ENCODE peak calls at places on chromosome 11, in ten cellular contexts. M, R, N, U, F, C, I, Y, W and O are unnamed samples. For H3K4me1, the result is how much of the 10 kb centered on the place peaks cover.

GRCh38 chr11:112377946-112378345 is 117.3 kb upstream of the PLET1 start:
- DNase-seq in F (no peak), W (no peak), U (no peak), M (no peak), R (no peak), C (no peak), I (no peak), Y (no peak), N (no peak), O (no peak)

GRCh38 chr11:22340803-22341581 is 2.8 kb downstream of the SLC17A6 start:
- DNase-seq in M (peak), R (no peak), C (peak), I (no peak), Y (no peak), W (no peak), F (no peak), N (no peak), U (no peak), O (no peak)

GRCh38 chr11:3010004-3010403 is 17.9 kb upstream of the NAP1L4 start:
- DNase-seq in W (no peak), Y (no peak), M (no peak), F (no peak), N (no peak), U (peak), C (no peak), I (no peak), R (no peak), O (no peak)

GRCh38 chr11:69811431-69811830 is 7.8 kb downstream of the FGF3 start:
- DNase-seq in R (no peak), W (no peak), Y (no peak), I (no peak), C (no peak), F (no peak), N (no peak), M (no peak), U (no peak), O (no peak)

GRCh38 chr11:11409916-11410315 is 56.9 kb upstream of the CSNK2A3 start:
- DNase-seq in M (no peak), I (no peak), F (peak), W (no peak), Y (no peak), U (no peak), N (no peak), C (no peak), R (no peak), O (no peak)

GRCh38 chr11:47243454-47243853 is 5.2 kb downstream of the ACP2 start:
- DNase-seq in C (no peak), W (no peak), F (no peak), I (peak), Y (no peak), N (no peak), U (no peak), R (no peak), M (no peak), O (no peak)

GRCh38 chr11:2384723-2385041 is 7.6 kb downstream of the CD81 start:
- DNase-seq in M (no peak), N (peak), F (no peak), U (no peak), R (no peak), Y (no peak), I (no peak), W (no peak), C (no peak), O (no peak)

GRCh38 chr11:117986981-117987495 is 844 bp downstream of the IL10RA start:
- DNase-seq in U (no peak), N (no peak), C (no peak), I (no peak), Y (no peak), M (no peak), R (no peak), W (no peak), F (no peak), O (no peak)

GRCh38 chr11:60951611-60951908 is 416 bp downstream of the SLC15A3 start:
- DNase-seq in R (no peak), F (no peak), Y (no peak), C (peak), N (no peak), W (no peak), I (no peak), M (peak), U (no peak), O (no peak)

GRCh38 chr11:27055065-27055682 is 14.6 kb downstream of the BBOX1 start:
- DNase-seq in W (no peak), C (no peak), I (no peak), N (no peak), R (no peak), M (no peak), F (no peak), Y (no peak), U (no peak), O (no peak)

GRCh38 chr11:132962026-132962425 is 570.3 kb downstream of the OPCML start:
- DNase-seq in R (no peak), I (no peak), M (no peak), F (no peak), Y (no peak), U (no peak), W (no peak), C (no peak), N (no peak), O (no peak)

GRCh38 chr11:17471501-17471900 is 5.1 kb downstream of the ABCC8 start:
- DNase-seq in F (no peak), I (no peak), R (no peak), C (no peak), U (no peak), W (no peak), M (no peak), N (peak), Y (no peak), O (no peak)

GRCh38 chr11:57459112-57460016 is 964 bp upstream of the RTN4RL2 start:
- DNase-seq in W (no peak), C (peak), N (no peak), U (no peak), I (no peak), F (no peak), M (peak), R (no peak), Y (no peak), O (no peak)

GRCh38 chr11:125364085-125364822 is 131.8 kb downstream of the FEZ1 start:
- DNase-seq in U (no peak), Y (no peak), I (no peak), C (no peak), M (no peak), N (no peak), W (no peak), R (no peak), F (no peak), O (no peak)

GRCh38 chr11:112273066-112273465 is 12.4 kb upstream of the PLET1 start:
- DNase-seq in C (no peak), R (no peak), F (no peak), I (no peak), U (no peak), M (no peak), N (no peak), W (no peak), Y (no peak), O (no peak)

GRCh38 chr11:81359476-81359875 is 1374.2 kb downstream of the FAM181B start:
- DNase-seq in Y (no peak), C (no peak), I (no peak), M (no peak), U (no peak), W (no peak), N (no peak), R (no peak), F (no peak), O (no peak)

GRCh38 chr11:15145151-15145550 is 30.4 kb downstream of the INSC start:
- DNase-seq in F (peak), W (no peak), R (no peak), Y (no peak), N (no peak), M (no peak), I (no peak), U (no peak), C (no peak), O (no peak)

GRCh38 chr11:113632981-113633380 is 73.1 kb downstream of the TMPRSS5 start:
- DNase-seq in C (no peak), I (no peak), U (no peak), N (no peak), F (no peak), M (no peak), W (no peak), Y (no peak), R (no peak), O (no peak)

GRCh38 chr11:2921742-2922493 is 7.3 kb downstream of the PHLDA2 start:
- DNase-seq in I (no peak), F (no peak), N (no peak), M (no peak), C (no peak), Y (no peak), R (no peak), W (no peak), U (no peak), O (no peak)

GRCh38 chr11:66728760-66729385 is at the start of gene SPTBN2:
- DNase-seq in I (no peak), U (no peak), W (no peak), N (no peak), R (no peak), M (peak), C (peak), Y (no peak), F (no peak), O (no peak)

GRCh38 chr11:2769779-2770555 is 70.2 kb upstream of the KCNQ1OT1 start:
- DNase-seq in C (no peak), Y (no peak), U (peak), M (no peak), R (peak), I (peak), F (peak), N (no peak), W (peak), O (peak)

GRCh38 chr11:72975778-72976520 is 161.7 kb downstream of the ATG16L2 start:
- DNase-seq in M (no peak), U (no peak), I (no peak), W (no peak), C (no peak), N (no peak), Y (no peak), R (no peak), F (no peak), O (no peak)

GRCh38 chr11:67071420-67072284 is 15.0 kb downstream of the RHOD start:
- DNase-seq in Y (peak), M (peak), C (peak), W (peak), R (no peak), N (peak), F (peak), U (peak), I (peak), O (no peak)

GRCh38 chr11:69240332-69241074 is 53.5 kb upstream of the MYEOV start:
- DNase-seq in N (no peak), W (no peak), U (peak), F (peak), M (peak), C (peak), R (no peak), Y (no peak), I (no peak), O (no peak)

GRCh38 chr11:34303028-34303427 is 54.8 kb downstream of the ABTB2 start:
- DNase-seq in C (no peak), W (no peak), Y (no peak), R (no peak), N (no peak), I (no peak), F (no peak), U (no peak), M (no peak), O (no peak)

GRCh38 chr11:17067417-17067816 is 10.1 kb downstream of the RPS13 start:
- DNase-seq in C (no peak), I (no peak), U (no peak), N (no peak), M (no peak), W (no peak), F (no peak), Y (no peak), R (no peak), O (no peak)

GRCh38 chr11:57640068-57640800 is 9.5 kb downstream of the YPEL4 start:
- DNase-seq in W (no peak), U (no peak), F (no peak), R (no peak), C (no peak), N (no peak), I (no peak), Y (no peak), M (no peak), O (no peak)

GRCh38 chr11:6608011-6608410 is 4.0 kb downstream of the TAF10 start:
- DNase-seq in F (peak), W (peak), M (no peak), R (no peak), C (no peak), Y (no peak), I (peak), U (no peak), N (no peak), O (no peak)

GRCh38 chr11:121334973-121335711 is 42.6 kb downstream of the SC5D start:
- DNase-seq in I (no peak), C (no peak), N (no peak), M (no peak), Y (no peak), F (no peak), W (no peak), U (no peak), R (peak), O (no peak)

GRCh38 chr11:124219126-124219525 is 21.8 kb upstream of the OR8G1 start:
- DNase-seq in C (no peak), U (no peak), N (no peak), M (no peak), I (no peak), F (no peak), W (no peak), R (no peak), Y (no peak), O (no peak)

GRCh38 chr11:124536520-124536919 is 6.9 kb downstream of the OR8B12 start:
- DNase-seq in I (no peak), R (no peak), C (peak), Y (no peak), U (no peak), W (peak), M (peak), F (no peak), N (peak), O (no peak)

GRCh38 chr11:68345776-68346728 is 33.7 kb downstream of the LRP5 start:
- DNase-seq in Y (no peak), F (no peak), N (peak), U (no peak), R (no peak), C (no peak), I (no peak), W (peak), M (no peak), O (no peak)

GRCh38 chr11:82898242-82898641 is 2.0 kb downstream of the PRCP start:
- DNase-seq in Y (no peak), C (no peak), R (no peak), I (no peak), W (no peak), M (no peak), F (no peak), N (no peak), U (no peak), O (no peak)

GRCh38 chr11:86047275-86047991 is 21.5 kb downstream of the PICALM start:
- DNase-seq in U (no peak), M (no peak), W (no peak), I (no peak), F (no peak), R (no peak), N (no peak), Y (no peak), C (no peak), O (no peak)

GRCh38 chr11:8593455-8593854 is 573 bp downstream of the STK33 start:
- DNase-seq in W (no peak), Y (no peak), F (no peak), N (no peak), U (no peak), R (no peak), C (no peak), I (no peak), M (peak), O (no peak)

GRCh38 chr11:10693509-10694071 is at the start of gene IRAG1:
- DNase-seq in U (peak), I (no peak), W (peak), C (no peak), Y (no peak), R (peak), N (peak), M (peak), F (peak), O (no peak)

GRCh38 chr11:36454991-36455611 is 55.0 kb downstream of the TRAF6 start:
- DNase-seq in N (no peak), U (no peak), C (no peak), W (peak), I (no peak), F (no peak), R (peak), Y (no peak), M (peak), O (no peak)
- H3K27ac ChIP-seq in N (peak), U (peak), C (no peak), W (peak), I (peak), F (no peak), R (peak), Y (peak), M (no peak), O (no peak)

GRCh38 chr11:65501530-65502273 is 2.9 kb downstream of the MALAT1 start:
- DNase-seq in F (no peak), N (no peak), M (no peak), C (no peak), U (no peak), Y (no peak), W (no peak), I (no peak), R (no peak), O (peak)

GRCh38 chr11:65503606-65503922 is 4.7 kb downstream of the MALAT1 start:
- DNase-seq in U (no peak), W (no peak), Y (no peak), N (no peak), F (no peak), R (no peak), M (no peak), I (no peak), C (no peak), O (no peak)

GRCh38 chr11:65502852-65503603 is 4.2 kb downstream of the MALAT1 start:
- DNase-seq in U (peak), F (no peak), Y (no peak), N (no peak), C (no peak), W (no peak), I (no peak), R (no peak), M (no peak), O (no peak)

GRCh38 chr11:65501005-65501529 is 2.2 kb downstream of the MALAT1 start:
- DNase-seq in R (no peak), U (no peak), W (no peak), N (no peak), M (no peak), C (no peak), I (no peak), Y (no peak), F (no peak), O (no peak)

GRCh38 chr11:65502274-65502851 is 3.5 kb downstream of the MALAT1 start:
- DNase-seq in R (no peak), W (no peak), N (no peak), U (no peak), Y (no peak), F (no peak), I (no peak), M (no peak), C (no peak), O (no peak)
- H3K4me1 ChIP-seq in R (under half), W (under half), N (under half), U (under half), Y (under half), F (under half), I (under half), M (under half), C (under half), O (under half)

GRCh38 chr11:119338318-119338890 is 2.3 kb downstream of the C1QTNF5 start:
- DNase-seq in U (peak), F (peak), N (peak), R (peak), W (peak), C (peak), M (peak), Y (peak), I (peak), O (peak)
- H3K27ac ChIP-seq in U (no peak), F (peak), N (no peak), R (no peak), W (no peak), C (no peak), M (peak), Y (no peak), I (no peak), O (no peak)

GRCh38 chr11:63882555-63883242 is 34.3 kb downstream of the RCOR2 start:
- DNase-seq in F (no peak), Y (no peak), M (peak), C (peak), N (peak), U (peak), W (peak), I (peak), R (no peak), O (no peak)

GRCh38 chr11:63876616-63877015 is 37.7 kb downstream of the MARK2 start:
- DNase-seq in M (no peak), U (no peak), Y (no peak), F (no peak), W (no peak), I (no peak), C (no peak), R (no peak), N (no peak), O (no peak)

GRCh38 chr11:63879598-63879997 is 37.4 kb downstream of the RCOR2 start:
- DNase-seq in I (no peak), R (no peak), C (no peak), M (no peak), N (no peak), F (no peak), Y (no peak), U (no peak), W (no peak), O (no peak)

GRCh38 chr11:63877658-63878241 is 38.8 kb downstream of the MARK2 start:
- DNase-seq in I (no peak), Y (no peak), N (no peak), M (no peak), C (no peak), U (no peak), F (no peak), R (no peak), W (no peak), O (no peak)

DNA sequence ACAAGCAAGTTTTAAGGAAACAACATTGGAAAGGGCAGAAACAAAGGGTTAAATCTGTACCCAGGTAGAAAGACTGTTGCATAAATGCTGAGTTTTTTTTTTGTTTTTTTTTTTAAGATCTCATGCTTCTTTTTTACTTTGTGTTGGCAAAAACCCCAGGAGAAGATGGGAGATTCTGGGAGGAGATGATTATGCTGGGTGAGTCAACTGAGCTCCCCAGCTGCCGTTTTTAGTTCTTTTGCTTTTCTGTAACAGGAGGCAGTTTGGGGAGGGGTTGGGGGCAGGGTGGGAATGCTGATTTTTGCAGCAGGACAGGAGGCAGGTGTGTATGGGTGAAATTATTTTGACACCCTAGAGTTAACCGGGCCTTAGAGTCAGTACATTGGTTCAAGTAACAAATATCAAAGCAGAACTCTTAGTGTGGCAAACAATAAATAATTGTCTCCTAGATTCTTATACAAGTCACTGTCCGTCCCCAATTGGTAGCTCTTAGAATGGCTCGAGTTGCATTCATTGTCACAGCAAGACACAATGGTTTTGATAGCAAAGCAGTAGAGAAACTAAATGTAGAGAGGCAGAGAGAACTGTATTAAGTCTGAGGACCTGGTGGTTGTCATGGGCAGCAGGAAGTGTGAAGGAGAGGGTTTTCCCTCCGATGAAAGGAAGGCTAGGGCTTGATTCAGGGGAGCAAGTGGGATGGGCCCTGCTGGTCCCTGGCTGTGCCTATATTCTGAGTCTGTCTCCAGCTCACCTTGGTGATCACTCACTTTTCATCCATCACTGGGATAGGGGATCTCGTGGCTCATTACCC is 36.7 kb downstream of the RCOR2 start:
- DNase-seq in W (no peak), M (no peak), U (no peak), F (no peak), N (no peak), Y (no peak), C (no peak), R (no peak), I (no peak), O (no peak)
- H3K4me1 ChIP-seq in W (under half), M (under half), U (under half), F (under half), N (under half), Y (under half), C (under half), R (under half), I (under half), O (under half)

GRCh38 chr11:203056-203944 is 3.9 kb downstream of the BET1L start:
- DNase-seq in Y (no peak), C (no peak), R (no peak), N (no peak), U (no peak), I (peak), F (peak), M (no peak), W (no peak), O (no peak)
- H3K27ac ChIP-seq in Y (no peak), C (no peak), R (no peak), N (peak), U (no peak), I (no peak), F (no peak), M (no peak), W (no peak), O (no peak)